ENCODE peak calls at places on chromosome X, in ten cellular contexts. H is pancreas; Z is aorta; C is psoas muscle; E is heart right ventricle; F is foreskin keratinocyte; S is body of pancreas; T is CD8-positive, alpha-beta T cell; R is OCI-LY7; J is adipocyte. P is an unnamed sample.

GRCh38 chrX:120549483-120550452 is 11.0 kb downstream of the CUL4B start:
- DNase-seq in H (no peak), Z (no peak), C (no peak), E (no peak), F (peak; percentile 82), S (no peak), T (no peak), R (no peak), J (peak; percentile 67), P (peak; percentile 62)

GRCh38 chrX:136202889-136203288 is 48.3 kb downstream of the MAP7D3 start:
- DNase-seq in H (no peak), Z (no peak), C (no peak), E (no peak), F (no peak), S (no peak), T (no peak), R (no peak), J (peak; percentile 71), P (no peak)

GRCh38 chrX:13101439-13102139 is 57.2 kb upstream of the FAM9C start:
- DNase-seq in H (peak; percentile 61), Z (no peak), C (peak; percentile 56), E (peak; percentile 42), F (peak; percentile 85), S (peak; percentile 70), T (peak; percentile 42), R (no peak), J (peak; percentile 88), P (peak; percentile 68)

GRCh38 chrX:102067966-102068723 is 57.3 kb upstream of the TCEAL2 start:
- DNase-seq in H (no peak), Z (no peak), C (no peak), E (no peak), F (peak; percentile 0), S (peak; percentile 37), T (peak; percentile 20), R (peak; percentile 4), J (peak; percentile 60), P (no peak)

GRCh38 chrX:40040686-40041461 is 56.9 kb downstream of the BCOR start:
- DNase-seq in H (no peak), Z (peak; percentile 10), C (no peak), E (no peak), F (no peak), S (no peak), T (no peak), R (no peak), J (no peak), P (no peak)

GRCh38 chrX:1246816-1247215 is 21.8 kb upstream of the CSF2RA start:
- DNase-seq in H (no peak), Z (peak; percentile 88), C (peak; percentile 54), E (peak; percentile 70), F (no peak), S (peak; percentile 51), T (peak; percentile 79), R (peak; percentile 85), J (peak; percentile 72), P (no peak)

GRCh38 chrX:15509845-15510244 is 9.2 kb downstream of the BMX start:
- DNase-seq in H (no peak), Z (no peak), C (no peak), E (no peak), F (no peak), S (no peak), T (no peak), R (no peak), J (no peak), P (no peak)

GRCh38 chrX:114650351-114650750 is 66.5 kb downstream of the HTR2C start:
- DNase-seq in H (no peak), Z (no peak), C (no peak), E (no peak), F (peak; percentile 40), S (no peak), T (no peak), R (no peak), J (peak; percentile 24), P (no peak)

GRCh38 chrX:10576777-10577444 is 43.5 kb downstream of the MID1 start:
- DNase-seq in H (no peak), Z (no peak), C (no peak), E (peak; percentile 11), F (no peak), S (no peak), T (no peak), R (no peak), J (no peak), P (no peak)
- H3K4me1 ChIP-seq in H (no peaks in the 10 kb centered on the region), Z (peaks cover 1% of the 10 kb centered on the region), C (no peaks in the 10 kb centered on the region), E (no peaks in the 10 kb centered on the region), F (peaks cover 22% of the 10 kb centered on the region), S (no peaks in the 10 kb centered on the region), T (no peaks in the 10 kb centered on the region), R (no peaks in the 10 kb centered on the region), J (peaks cover 30% of the 10 kb centered on the region), P (peaks cover 49% of the 10 kb centered on the region)

GRCh38 chrX:65723706-65724105 is 56.3 kb downstream of the MSN start:
- DNase-seq in H (no peak), Z (no peak), C (no peak), E (no peak), F (peak; percentile 26), S (no peak), T (peak; percentile 21), R (no peak), J (peak; percentile 39), P (no peak)
- H3K4me1 ChIP-seq in H (no peaks in the 10 kb centered on the region), Z (no peaks in the 10 kb centered on the region), C (peaks cover 7% of the 10 kb centered on the region), E (no peaks in the 10 kb centered on the region), F (peaks cover 6% of the 10 kb centered on the region), S (peaks cover 6% of the 10 kb centered on the region), T (peaks cover 86% of the 10 kb centered on the region), R (peaks cover 3% of the 10 kb centered on the region), J (no peaks in the 10 kb centered on the region), P (peaks cover 13% of the 10 kb centered on the region)

DNA sequence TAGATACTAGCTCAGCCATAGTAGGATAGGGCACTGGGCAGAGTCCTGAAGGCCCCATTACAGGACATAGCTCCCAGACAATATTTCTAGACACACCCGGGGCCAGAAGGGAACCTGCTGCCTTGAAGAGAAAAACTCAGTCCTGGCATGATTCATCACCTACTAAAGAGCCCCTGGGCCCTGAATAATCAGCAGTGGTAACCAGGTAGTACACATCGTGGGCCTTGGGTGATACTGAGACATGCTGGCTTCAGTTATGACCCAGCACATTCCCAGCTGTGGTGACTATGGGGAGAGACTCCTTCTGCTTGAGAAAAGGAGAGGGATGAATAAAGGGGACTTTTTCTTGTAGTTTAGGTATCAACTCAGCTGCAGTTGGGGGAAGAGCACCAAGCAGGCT is 104.3 kb upstream of the STK26 start:
- DNase-seq in H (no peak), Z (no peak), C (no peak), E (no peak), F (peak; percentile 24), S (no peak), T (no peak), R (no peak), J (no peak), P (no peak)
- H3K4me1 ChIP-seq in H (no peaks in the 10 kb centered on the region), Z (no peaks in the 10 kb centered on the region), C (no peaks in the 10 kb centered on the region), E (no peaks in the 10 kb centered on the region), F (no peaks in the 10 kb centered on the region), S (no peaks in the 10 kb centered on the region), T (no peaks in the 10 kb centered on the region), R (no peaks in the 10 kb centered on the region), J (no peaks in the 10 kb centered on the region), P (no peaks in the 10 kb centered on the region)

GRCh38 chrX:72126048-72126415 is 5.7 kb downstream of the RTL5 start:
- DNase-seq in H (no peak), Z (no peak), C (no peak), E (no peak), F (no peak), S (no peak), T (no peak), R (no peak), J (no peak), P (no peak)
- H3K4me1 ChIP-seq in H (peaks cover 4% of the 10 kb centered on the region), Z (no peaks in the 10 kb centered on the region), C (peaks cover 3% of the 10 kb centered on the region), E (peaks cover 5% of the 10 kb centered on the region), F (no peaks in the 10 kb centered on the region), S (no peaks in the 10 kb centered on the region), T (peaks cover 11% of the 10 kb centered on the region), R (no peaks in the 10 kb centered on the region), J (peaks cover 51% of the 10 kb centered on the region), P (peaks cover 34% of the 10 kb centered on the region)

DNA sequence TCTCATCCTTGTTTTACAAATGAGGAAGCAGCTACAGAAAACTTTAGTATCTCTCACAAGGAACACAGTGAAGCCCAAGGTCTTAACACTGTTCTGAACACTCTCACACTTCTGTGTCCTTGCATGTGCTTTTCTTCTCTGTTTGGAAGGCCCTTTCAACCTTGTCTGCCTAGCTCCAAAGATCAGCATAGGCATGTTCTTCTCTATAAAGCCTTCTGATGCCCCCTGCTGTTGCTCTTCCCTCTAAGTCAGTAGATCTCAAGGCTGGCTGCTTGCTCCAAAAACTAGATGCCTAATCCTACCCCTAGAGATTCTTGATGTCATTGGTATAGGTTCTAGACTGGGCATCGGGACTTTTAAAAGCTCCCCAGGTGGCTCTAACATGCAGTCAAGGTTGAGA is 5.9 kb downstream of the APOO start:
- DNase-seq in H (peak; percentile 44), Z (no peak), C (no peak), E (no peak), F (peak; percentile 76), S (peak; percentile 70), T (peak; percentile 23), R (peak; percentile 71), J (peak; percentile 82), P (peak; percentile 53)
- H3K4me1 ChIP-seq in H (no peaks in the 10 kb centered on the region), Z (no peaks in the 10 kb centered on the region), C (peaks cover 19% of the 10 kb centered on the region), E (no peaks in the 10 kb centered on the region), F (peaks cover 23% of the 10 kb centered on the region), S (peaks cover 17% of the 10 kb centered on the region), T (peaks cover 6% of the 10 kb centered on the region), R (peaks cover 24% of the 10 kb centered on the region), J (peaks cover 47% of the 10 kb centered on the region), P (peaks cover 52% of the 10 kb centered on the region)